ENCODE peak calls at places on chromosome 5, in five cellular contexts. A, G, O, D and H are unnamed samples.

GRCh38 chr5:158979290-158979689 is 120.4 kb downstream of the EBF1 start:
- DNase-seq in A (no peak), G (no peak), O (no peak), D (no peak), H (no peak)

GRCh38 chr5:35919191-35919590 is 19.2 kb downstream of the CAPSL start:
- DNase-seq in G (no peak), D (no peak), O (peak; percentile 15), A (peak; percentile 80), H (no peak)

GRCh38 chr5:177421046-177421798 is 5.3 kb upstream of the GRK6 start:
- DNase-seq in G (no peak), D (no peak), A (peak; percentile 24), O (no peak), H (no peak)

GRCh38 chr5:176847726-176848290 is 37.4 kb downstream of the UNC5A start:
- DNase-seq in D (no peak), A (no peak), O (no peak), G (no peak), H (no peak)

GRCh38 chr5:95859327-95860060 is 37.0 kb upstream of the GLRX start:
- DNase-seq in A (no peak), G (no peak), O (no peak), D (no peak), H (no peak)

GRCh38 chr5:114101153-114101552 is 260.7 kb upstream of the KCNN2 start:
- DNase-seq in D (peak; percentile 37), G (peak; percentile 26), O (no peak), A (peak; percentile 81), H (peak; percentile 6)

GRCh38 chr5:131277875-131278795 is 14.3 kb downstream of the CDC42SE2 start:
- DNase-seq in G (no peak), D (no peak), O (no peak), A (no peak), H (no peak)

GRCh38 chr5:88190106-88190834 is 78.4 kb downstream of the TMEM161B start:
- DNase-seq in D (no peak), A (no peak), G (no peak), O (no peak), H (no peak)

GRCh38 chr5:55324815-55325418 is 17.1 kb downstream of the MTREX start:
- DNase-seq in G (peak; percentile 25), D (no peak), A (peak; percentile 46), O (no peak), H (no peak)

GRCh38 chr5:175836741-175837729 is 34.3 kb upstream of the CPLX2 start:
- DNase-seq in A (no peak), D (no peak), G (no peak), O (no peak), H (no peak)

GRCh38 chr5:76622973-76623596 is at the start of gene F2RL2:
- DNase-seq in D (no peak), O (no peak), G (no peak), A (peak; percentile 82), H (no peak)

GRCh38 chr5:51960617-51961115 is 577.4 kb downstream of the ISL1 start:
- DNase-seq in D (no peak), O (no peak), A (peak; percentile 39), G (no peak), H (no peak)

GRCh38 chr5:3456121-3456681 is 139.4 kb upstream of the IRX1 start:
- DNase-seq in D (no peak), O (no peak), G (no peak), A (no peak), H (peak; percentile 1)

GRCh38 chr5:54516051-54516645 is 1.4 kb upstream of the SNX18 start:
- DNase-seq in D (no peak), O (no peak), G (no peak), A (no peak), H (no peak)

DNA sequence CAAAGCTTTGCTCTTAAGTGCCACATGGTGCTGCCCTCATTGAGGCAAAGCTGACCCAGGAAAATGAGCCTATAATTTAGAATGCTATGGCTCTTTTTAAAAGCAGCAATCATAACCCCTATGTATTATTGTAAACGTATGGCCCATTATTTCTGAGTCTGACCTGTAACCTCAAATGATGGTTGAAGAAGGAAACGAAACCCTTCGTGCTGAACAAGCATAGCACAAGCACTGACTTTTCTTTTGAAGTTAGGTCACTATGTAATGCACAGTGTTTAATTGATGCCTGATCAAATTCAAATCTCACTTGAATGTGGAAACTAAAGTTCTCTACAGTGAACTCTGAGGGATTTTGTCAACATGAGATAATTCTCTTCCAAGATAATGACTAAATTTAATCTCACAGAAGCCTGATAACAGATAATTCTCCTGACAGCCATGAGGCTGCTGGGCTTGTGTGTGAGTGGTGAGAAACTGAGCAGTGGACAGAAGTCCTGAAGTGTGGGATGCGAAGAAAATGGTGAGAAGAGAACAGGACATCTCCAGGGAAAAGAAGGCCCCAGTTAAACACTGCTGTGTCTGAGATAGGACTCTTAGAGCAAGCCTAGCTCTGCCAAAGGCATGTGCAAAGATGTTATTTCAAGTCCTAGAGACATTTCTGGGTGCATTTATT is 226.9 kb downstream of the MAN2A1 start:
- DNase-seq in A (no peak), O (no peak), D (no peak), G (no peak), H (no peak)
- TF ChIP-seq CTCF in A (no peak), O (no peak), D (no peak), G (no peak), H (no peak)

DNA sequence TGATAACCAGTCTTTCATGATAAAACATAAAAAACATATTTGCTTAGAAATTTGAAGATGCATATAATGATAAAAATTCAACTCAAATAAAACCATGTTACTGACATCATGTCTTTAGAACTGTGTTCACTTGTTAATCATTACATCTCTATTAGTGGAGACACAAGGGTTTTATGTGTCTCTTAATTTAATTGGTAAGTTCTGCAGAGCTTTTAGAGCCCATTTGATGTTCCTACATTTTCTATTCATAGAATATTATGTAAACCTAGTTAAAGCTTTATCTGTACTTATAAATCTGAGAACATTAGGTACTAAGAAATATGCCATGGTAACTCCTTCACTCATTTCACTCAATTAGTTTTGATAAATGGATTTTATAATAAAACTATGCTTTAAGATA is 285.4 kb downstream of the SLCO4C1 start:
- DNase-seq in D (no peak), G (no peak), O (no peak), A (no peak), H (no peak)
- TF ChIP-seq CTCF in D (no peak), G (no peak), O (no peak), A (no peak), H (no peak)

GRCh38 chr5:139842321-139842720 is 46.7 kb downstream of the PSD2 start:
- DNase-seq in D (no peak), A (no peak), O (no peak), G (no peak), H (no peak)

GRCh38 chr5:139843991-139844390 is 48.4 kb downstream of the PSD2 start:
- DNase-seq in G (peak; percentile 65), D (no peak), A (no peak), O (no peak), H (peak; percentile 69)

GRCh38 chr5:139839918-139840317 is 44.3 kb downstream of the PSD2 start:
- DNase-seq in G (no peak), D (no peak), O (no peak), A (no peak), H (no peak)

GRCh38 chr5:139839416-139839815 is 43.8 kb downstream of the PSD2 start:
- DNase-seq in G (no peak), A (no peak), D (no peak), O (no peak), H (no peak)

GRCh38 chr5:139841549-139841948 is 45.9 kb downstream of the PSD2 start:
- DNase-seq in A (no peak), G (no peak), D (no peak), O (no peak), H (no peak)
- TF ChIP-seq CTCF in A (peak; percentile 42), G (no peak), D (peak; percentile 15), O (no peak), H (no peak)

GRCh38 chr5:129405222-129405621 is 54.9 kb upstream of the ADAMTS19 start:
- DNase-seq in A (no peak), G (no peak), O (no peak), D (no peak), H (no peak)

GRCh38 chr5:129395247-129395646 is 64.9 kb upstream of the ADAMTS19 start:
- DNase-seq in A (no peak), G (no peak), O (no peak), D (no peak), H (no peak)

GRCh38 chr5:129398279-129398678 is 61.8 kb upstream of the ADAMTS19 start:
- DNase-seq in D (no peak), O (no peak), A (no peak), G (no peak), H (no peak)

GRCh38 chr5:129399069-129399468 is 61.0 kb upstream of the ADAMTS19 start:
- DNase-seq in O (no peak), A (no peak), D (no peak), G (no peak), H (no peak)

GRCh38 chr5:129400395-129400983 is 59.6 kb upstream of the ADAMTS19 start:
- DNase-seq in A (no peak), G (no peak), D (no peak), O (no peak), H (no peak)
- TF ChIP-seq CTCF in A (peak; percentile 42), G (no peak), D (peak; percentile 26), O (peak; percentile 17), H (no peak)